ENCODE peak calls at places on chromosomes 5 and 9, in five cellular contexts. One of them, this sample, is unnamed.

GRCh38 chr5:140219068-140219971 is 44.3 kb downstream of the CYSTM1 start:
- DNase-seq in A549: no peak
- DNase-seq in K562: no peak
- DNase-seq in SK-N-SH: no peak
- DNase-seq in GM12878: no peak
- DNase-seq in this sample: no peak

GRCh38 chr9:72800326-72800994 is 152.4 kb downstream of the ALDH1A1 start:
- DNase-seq in A549: no peak
- DNase-seq in K562: no peak
- DNase-seq in SK-N-SH: no peak
- DNase-seq in GM12878: no peak
- DNase-seq in this sample: no peak

GRCh38 chr9:134642385-134643181 is 980 bp downstream of the COL5A1 start:
- DNase-seq in A549: peak
- DNase-seq in K562: no peak
- DNase-seq in SK-N-SH: peak
- DNase-seq in GM12878: no peak
- DNase-seq in this sample: peak

GRCh38 chr5:134877159-134877558 is 3.0 kb downstream of the TXNDC15 start:
- DNase-seq in A549: no peak
- DNase-seq in K562: no peak
- DNase-seq in SK-N-SH: peak
- DNase-seq in GM12878: peak
- DNase-seq in this sample: no peak

GRCh38 chr9:71861618-71862017 is 49.4 kb downstream of the ABHD17B start:
- DNase-seq in A549: no peak
- DNase-seq in K562: no peak
- DNase-seq in SK-N-SH: no peak
- DNase-seq in GM12878: no peak
- DNase-seq in this sample: no peak

GRCh38 chr5:73948720-73949119 is 322.7 kb downstream of the ARHGEF28 start:
- DNase-seq in A549: no peak
- DNase-seq in K562: no peak
- DNase-seq in SK-N-SH: no peak
- DNase-seq in GM12878: no peak
- DNase-seq in this sample: peak

GRCh38 chr5:7094626-7095025 is 301.3 kb upstream of the ADCY2 start:
- DNase-seq in A549: no peak
- DNase-seq in K562: peak
- DNase-seq in SK-N-SH: no peak
- DNase-seq in GM12878: no peak
- DNase-seq in this sample: no peak

GRCh38 chr5:6721442-6721841 is 8.2 kb downstream of the TENT4A start:
- DNase-seq in A549: no peak
- DNase-seq in K562: peak
- DNase-seq in SK-N-SH: peak
- DNase-seq in GM12878: no peak
- DNase-seq in this sample: no peak

GRCh38 chr9:129889461-129889935 is 54.2 kb downstream of the USP20 start:
- DNase-seq in A549: no peak
- DNase-seq in K562: no peak
- DNase-seq in SK-N-SH: no peak
- DNase-seq in GM12878: no peak
- DNase-seq in this sample: no peak

GRCh38 chr5:135426102-135427082 is 20.8 kb downstream of the DCANP1 start:
- DNase-seq in A549: peak
- DNase-seq in K562: peak
- DNase-seq in SK-N-SH: peak
- DNase-seq in GM12878: peak
- DNase-seq in this sample: peak

GRCh38 chr9:10045598-10045997 is 567.2 kb downstream of the PTPRD start:
- DNase-seq in A549: peak
- DNase-seq in K562: no peak
- DNase-seq in SK-N-SH: no peak
- DNase-seq in GM12878: no peak
- DNase-seq in this sample: peak

GRCh38 chr5:88666761-88667186 is 216.2 kb downstream of the MEF2C start:
- DNase-seq in A549: no peak
- DNase-seq in K562: no peak
- DNase-seq in SK-N-SH: no peak
- DNase-seq in GM12878: no peak
- DNase-seq in this sample: peak

GRCh38 chr5:177982072-177982727 is 13.8 kb downstream of the PROP1 start:
- DNase-seq in A549: peak
- DNase-seq in K562: no peak
- DNase-seq in SK-N-SH: peak
- DNase-seq in GM12878: no peak
- DNase-seq in this sample: no peak

GRCh38 chr9:104074876-104075275 is 19.2 kb upstream of the SMC2 start:
- DNase-seq in A549: peak
- DNase-seq in K562: no peak
- DNase-seq in SK-N-SH: no peak
- DNase-seq in GM12878: no peak
- DNase-seq in this sample: peak

GRCh38 chr5:16666861-16667481 is 50.2 kb upstream of the RETREG1 start:
- DNase-seq in A549: no peak
- DNase-seq in K562: no peak
- DNase-seq in SK-N-SH: peak
- DNase-seq in GM12878: no peak
- DNase-seq in this sample: peak

GRCh38 chr5:141715340-141715905 is 33.4 kb upstream of the ARAP3 start:
- DNase-seq in A549: no peak
- DNase-seq in K562: no peak
- DNase-seq in SK-N-SH: no peak
- DNase-seq in GM12878: no peak
- DNase-seq in this sample: no peak

GRCh38 chr9:30943446-30944232 is 1440.8 kb upstream of the ACO1 start:
- DNase-seq in A549: no peak
- DNase-seq in K562: no peak
- DNase-seq in SK-N-SH: no peak
- DNase-seq in GM12878: no peak
- DNase-seq in this sample: no peak

GRCh38 chr5:96817496-96817895 is 9.8 kb upstream of the ERAP1 start:
- DNase-seq in A549: no peak
- DNase-seq in K562: no peak
- DNase-seq in SK-N-SH: no peak
- DNase-seq in GM12878: no peak
- DNase-seq in this sample: no peak

GRCh38 chr5:63928451-63928850 is 33.8 kb downstream of the HTR1A start:
- DNase-seq in A549: no peak
- DNase-seq in K562: no peak
- DNase-seq in SK-N-SH: no peak
- DNase-seq in GM12878: no peak
- DNase-seq in this sample: no peak

GRCh38 chr9:73200694-73201432 is 49.2 kb downstream of the ANXA1 start:
- DNase-seq in A549: peak
- DNase-seq in K562: no peak
- DNase-seq in SK-N-SH: peak
- DNase-seq in GM12878: no peak
- DNase-seq in this sample: peak

GRCh38 chr5:107542428-107542827 is 128.3 kb downstream of the EFNA5 start:
- DNase-seq in A549: peak
- DNase-seq in K562: no peak
- DNase-seq in SK-N-SH: peak
- DNase-seq in GM12878: peak
- DNase-seq in this sample: peak

GRCh38 chr5:137858223-137858916 is 9.3 kb upstream of the MYOT start:
- DNase-seq in A549: no peak
- DNase-seq in K562: no peak
- DNase-seq in SK-N-SH: no peak
- DNase-seq in GM12878: peak
- DNase-seq in this sample: peak

GRCh38 chr9:91837982-91838731 is 111.9 kb downstream of the ROR2 start:
- DNase-seq in A549: peak
- DNase-seq in K562: peak
- DNase-seq in SK-N-SH: no peak
- DNase-seq in GM12878: no peak
- DNase-seq in this sample: peak

GRCh38 chr5:134614461-134615085 is 18.1 kb downstream of the SAR1B start:
- DNase-seq in A549: no peak
- DNase-seq in K562: no peak
- DNase-seq in SK-N-SH: no peak
- DNase-seq in GM12878: no peak
- DNase-seq in this sample: peak

GRCh38 chr5:142819292-142819691 is 49.1 kb downstream of the ARHGAP26 start:
- DNase-seq in A549: no peak
- DNase-seq in K562: no peak
- DNase-seq in SK-N-SH: no peak
- DNase-seq in GM12878: no peak
- DNase-seq in this sample: no peak
- TF ChIP-seq RCOR1 in A549: no peak
- TF ChIP-seq RCOR1 in K562: no peak
- TF ChIP-seq RCOR1 in SK-N-SH: no peak
- TF ChIP-seq RCOR1 in GM12878: no peak
- TF ChIP-seq RCOR1 in this sample: no peak

DNA sequence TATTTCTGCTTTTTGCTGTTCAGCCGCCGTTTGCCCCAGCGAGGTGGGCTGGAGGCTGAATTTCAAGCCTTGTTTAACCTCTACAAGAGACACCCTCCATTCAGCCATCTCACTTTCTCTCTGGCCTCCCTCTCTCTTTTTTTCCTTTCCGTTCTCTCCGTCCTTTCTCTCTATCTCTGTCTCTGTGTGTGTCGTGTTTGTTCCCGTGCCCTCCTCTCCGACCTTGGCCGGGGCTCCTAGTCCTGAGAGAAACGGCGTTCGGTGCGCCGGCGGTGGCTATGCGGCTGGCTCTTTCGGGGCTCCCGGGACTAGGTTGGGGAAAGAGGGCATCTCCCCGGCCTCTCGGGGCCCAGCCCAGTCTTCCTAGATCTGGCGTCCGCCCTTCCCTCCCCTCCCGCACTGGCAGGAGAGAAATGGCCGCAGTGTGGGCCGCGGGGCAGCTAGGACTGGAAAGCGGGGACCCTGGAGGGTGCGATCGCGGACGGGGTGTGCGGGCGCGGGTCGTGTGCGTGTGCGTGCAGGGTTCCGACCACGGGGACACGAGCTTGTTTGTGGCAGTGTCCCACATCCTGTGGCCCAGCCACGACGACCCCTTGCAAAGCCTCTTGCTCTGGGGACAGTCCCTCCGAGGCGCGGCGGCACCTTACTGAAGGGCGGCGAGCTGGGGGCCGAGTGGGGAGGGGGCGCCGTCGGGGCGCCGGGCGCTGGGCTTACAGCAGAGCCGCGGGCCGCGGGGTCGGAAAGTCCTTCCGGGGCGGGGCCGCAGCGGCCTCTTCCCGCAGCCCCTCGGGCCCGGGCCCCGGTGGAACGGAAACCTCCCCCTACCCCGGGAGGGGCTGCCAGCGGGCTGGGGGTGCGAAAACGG is 5.7 kb downstream of the LHX2 start:
- DNase-seq in A549: no peak
- DNase-seq in K562: no peak
- DNase-seq in SK-N-SH: peak
- DNase-seq in GM12878: no peak
- DNase-seq in this sample: no peak
- TF ChIP-seq RCOR1 in A549: no peak
- TF ChIP-seq RCOR1 in K562: no peak
- TF ChIP-seq RCOR1 in SK-N-SH: no peak
- TF ChIP-seq RCOR1 in GM12878: no peak
- TF ChIP-seq RCOR1 in this sample: no peak

GRCh38 chr5:170121321-170121720 is 15.6 kb downstream of the FOXI1 start:
- DNase-seq in A549: no peak
- DNase-seq in K562: no peak
- DNase-seq in SK-N-SH: no peak
- DNase-seq in GM12878: no peak
- DNase-seq in this sample: peak
- TF ChIP-seq RCOR1 in A549: no peak
- TF ChIP-seq RCOR1 in K562: no peak
- TF ChIP-seq RCOR1 in SK-N-SH: no peak
- TF ChIP-seq RCOR1 in GM12878: no peak
- TF ChIP-seq RCOR1 in this sample: no peak

DNA sequence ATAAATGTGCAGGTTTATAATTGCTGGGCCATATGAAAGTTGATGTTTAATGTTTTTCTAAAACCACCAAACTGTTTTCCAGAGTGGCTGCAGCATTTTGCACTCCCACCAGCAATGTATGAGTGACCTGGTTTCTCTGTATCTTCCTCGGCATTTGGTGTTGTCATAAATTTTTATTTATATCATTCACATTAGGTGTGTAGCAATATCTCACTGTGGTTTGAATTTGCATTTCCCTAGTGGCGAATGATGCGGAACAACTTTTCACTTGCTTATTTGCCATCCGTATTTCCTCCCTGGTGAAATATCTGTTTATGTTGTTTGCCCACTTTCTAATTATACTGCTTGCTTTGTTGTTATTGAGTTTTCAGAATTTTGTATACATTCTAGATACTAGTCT is 295.7 kb upstream of the TUT7 start:
- DNase-seq in A549: no peak
- DNase-seq in K562: no peak
- DNase-seq in SK-N-SH: no peak
- DNase-seq in GM12878: no peak
- DNase-seq in this sample: no peak
- TF ChIP-seq RCOR1 in A549: no peak
- TF ChIP-seq RCOR1 in K562: no peak
- TF ChIP-seq RCOR1 in SK-N-SH: no peak
- TF ChIP-seq RCOR1 in GM12878: no peak
- TF ChIP-seq RCOR1 in this sample: no peak